ENCODE peak calls at places on chromosomes 6 and 20, in seven cellular contexts. Y, V, D, A, F, U and R are unnamed samples.

GRCh38 chr20:22438926-22439325 is 145.4 kb downstream of the FOXA2 start:
- DNase-seq in Y (peak), V (peak), D (no peak), A (no peak), F (peak), U (peak), R (peak)

GRCh38 chr20:33423141-33423834 is 20.3 kb downstream of the SNTA1 start:
- DNase-seq in Y (no peak), V (peak), D (no peak), A (no peak), F (no peak), U (no peak), R (no peak)

GRCh38 chr6:43368517-43369160 is 808 bp downstream of the ZNF318 start:
- DNase-seq in Y (no peak), V (peak), D (no peak), A (no peak), F (peak), U (peak), R (peak)

GRCh38 chr6:35021014-35021413 is 120.1 kb downstream of the TCP11 start:
- DNase-seq in Y (no peak), V (no peak), D (no peak), A (no peak), F (no peak), U (no peak), R (no peak)

GRCh38 chr6:44022296-44022661 is 105.0 kb downstream of the MRPL14 start:
- DNase-seq in Y (no peak), V (no peak), D (no peak), A (no peak), F (no peak), U (no peak), R (no peak)

GRCh38 chr6:17276766-17277165 is 4.4 kb upstream of the RBM24 start:
- DNase-seq in Y (no peak), V (no peak), D (no peak), A (no peak), F (no peak), U (no peak), R (no peak)

GRCh38 chr6:52511163-52511562 is 65.7 kb downstream of the TRAM2 start:
- DNase-seq in Y (no peak), V (no peak), D (no peak), A (no peak), F (no peak), U (no peak), R (no peak)

GRCh38 chr20:13286600-13286999 is 65.5 kb downstream of the ISM1 start:
- DNase-seq in Y (no peak), V (no peak), D (no peak), A (no peak), F (no peak), U (no peak), R (peak)

GRCh38 chr20:48405909-48406308 is 421.9 kb downstream of the PREX1 start:
- DNase-seq in Y (no peak), V (peak), D (no peak), A (no peak), F (peak), U (peak), R (peak)

GRCh38 chr20:13771853-13772453 is 12.8 kb downstream of the ESF1 start:
- DNase-seq in Y (no peak), V (no peak), D (no peak), A (no peak), F (peak), U (peak), R (peak)

GRCh38 chr6:22530506-22530905 is 38.9 kb upstream of the HDGFL1 start:
- DNase-seq in Y (no peak), V (no peak), D (no peak), A (no peak), F (no peak), U (no peak), R (no peak)

GRCh38 chr20:43843096-43843964 is 71.3 kb upstream of the TOX2 start:
- DNase-seq in Y (no peak), V (no peak), D (no peak), A (no peak), F (no peak), U (no peak), R (no peak)

GRCh38 chr20:59938696-59939051 is 1.4 kb downstream of the PPP1R3D start:
- DNase-seq in Y (no peak), V (no peak), D (no peak), A (no peak), F (no peak), U (no peak), R (no peak)

GRCh38 chr20:20710443-20710842 is 2.0 kb downstream of the RALGAPA2 start:
- DNase-seq in Y (no peak), V (no peak), D (no peak), A (no peak), F (no peak), U (no peak), R (no peak)

GRCh38 chr20:4663553-4663952 is 58.2 kb upstream of the PRND start:
- DNase-seq in Y (no peak), V (no peak), D (no peak), A (no peak), F (no peak), U (no peak), R (no peak)

GRCh38 chr20:17936306-17936790 is 32.2 kb downstream of the SNX5 start:
- DNase-seq in Y (no peak), V (no peak), D (no peak), A (no peak), F (no peak), U (no peak), R (no peak)

GRCh38 chr6:145964948-145965366 is 799 bp upstream of the SHPRH start:
- DNase-seq in Y (no peak), V (peak), D (no peak), A (no peak), F (no peak), U (no peak), R (no peak)

GRCh38 chr20:61925555-61926252 is 140.0 kb downstream of the TAF4 start:
- DNase-seq in Y (peak), V (peak), D (no peak), A (no peak), F (no peak), U (no peak), R (no peak)

GRCh38 chr6:107731422-107732319 is 92.4 kb downstream of the SCML4 start:
- DNase-seq in Y (no peak), V (no peak), D (no peak), A (no peak), F (no peak), U (no peak), R (no peak)

GRCh38 chr6:37663016-37663810 is 34.5 kb downstream of the MDGA1 start:
- DNase-seq in Y (no peak), V (no peak), D (no peak), A (no peak), F (no peak), U (no peak), R (no peak)

GRCh38 chr6:169604076-169604475 is 97.8 kb downstream of the WDR27 start:
- DNase-seq in Y (no peak), V (no peak), D (no peak), A (no peak), F (no peak), U (no peak), R (no peak)

GRCh38 chr6:142357879-142358278 is 56.1 kb downstream of the ADGRG6 start:
- DNase-seq in Y (no peak), V (no peak), D (no peak), A (no peak), F (no peak), U (no peak), R (no peak)

GRCh38 chr20:58103517-58103904 is 124.9 kb downstream of the ANKRD60 start:
- DNase-seq in Y (no peak), V (no peak), D (no peak), A (no peak), F (no peak), U (no peak), R (no peak)

GRCh38 chr20:35215066-35215956 is 11.2 kb upstream of the MMP24 start:
- DNase-seq in Y (no peak), V (peak), D (no peak), A (no peak), F (no peak), U (peak), R (no peak)

GRCh38 chr6:146770965-146771735 is 172.4 kb downstream of the ADGB start:
- DNase-seq in Y (no peak), V (peak), D (no peak), A (no peak), F (no peak), U (no peak), R (no peak)

GRCh38 chr6:135739288-135739687 is 112.2 kb upstream of the PDE7B start:
- DNase-seq in Y (no peak), V (no peak), D (no peak), A (no peak), F (no peak), U (no peak), R (no peak)

GRCh38 chr6:113690255-113690956 is 166.7 kb upstream of the MARCKS start:
- DNase-seq in Y (no peak), V (no peak), D (no peak), A (peak), F (peak), U (peak), R (no peak)

GRCh38 chr6:100491947-100492670 is 27.4 kb upstream of the SIM1 start:
- DNase-seq in Y (no peak), V (no peak), D (no peak), A (no peak), F (no peak), U (no peak), R (no peak)

GRCh38 chr6:100487638-100488037 is 22.9 kb upstream of the SIM1 start:
- DNase-seq in Y (no peak), V (no peak), D (no peak), A (no peak), F (no peak), U (no peak), R (no peak)

GRCh38 chr6:100488231-100488630 is 23.5 kb upstream of the SIM1 start:
- DNase-seq in Y (no peak), V (no peak), D (no peak), A (no peak), F (no peak), U (no peak), R (no peak)

GRCh38 chr6:100490065-100490464 is 25.3 kb upstream of the SIM1 start:
- DNase-seq in Y (no peak), V (no peak), D (no peak), A (no peak), F (no peak), U (no peak), R (no peak)

GRCh38 chr6:100493206-100493888 is 28.6 kb upstream of the SIM1 start:
- DNase-seq in Y (no peak), V (no peak), D (no peak), A (no peak), F (no peak), U (no peak), R (peak)
- TF ChIP-seq JUND in Y (no peak), V (no peak), D (no peak), A (no peak), F (no peak), U (no peak), R (peak)

GRCh38 chr6:31887173-31887572 is 8.4 kb upstream of the SLC44A4 start:
- DNase-seq in Y (no peak), V (no peak), D (no peak), A (no peak), F (no peak), U (no peak), R (no peak)

GRCh38 chr6:31889331-31889972 is 8.0 kb downstream of the EHMT2 start:
- DNase-seq in Y (no peak), V (no peak), D (no peak), A (no peak), F (peak), U (no peak), R (no peak)

GRCh38 chr6:31886426-31887068 is 7.8 kb upstream of the SLC44A4 start:
- DNase-seq in Y (no peak), V (no peak), D (no peak), A (no peak), F (peak), U (no peak), R (no peak)

GRCh38 chr6:31888281-31889258 is 8.9 kb downstream of the EHMT2 start:
- DNase-seq in Y (no peak), V (peak), D (no peak), A (no peak), F (peak), U (no peak), R (no peak)

GRCh38 chr6:31887608-31888007 is 8.8 kb upstream of the SLC44A4 start:
- DNase-seq in Y (no peak), V (no peak), D (no peak), A (no peak), F (peak), U (no peak), R (no peak)
- TF ChIP-seq JUND in Y (no peak), V (no peak), D (no peak), A (no peak), F (no peak), U (no peak), R (no peak)

GRCh38 chr20:37193821-37194220 is 14.5 kb upstream of the MROH8 start:
- DNase-seq in Y (no peak), V (no peak), D (no peak), A (no peak), F (no peak), U (no peak), R (no peak)
- TF ChIP-seq JUND in Y (no peak), V (no peak), D (no peak), A (no peak), F (no peak), U (no peak), R (no peak)

DNA sequence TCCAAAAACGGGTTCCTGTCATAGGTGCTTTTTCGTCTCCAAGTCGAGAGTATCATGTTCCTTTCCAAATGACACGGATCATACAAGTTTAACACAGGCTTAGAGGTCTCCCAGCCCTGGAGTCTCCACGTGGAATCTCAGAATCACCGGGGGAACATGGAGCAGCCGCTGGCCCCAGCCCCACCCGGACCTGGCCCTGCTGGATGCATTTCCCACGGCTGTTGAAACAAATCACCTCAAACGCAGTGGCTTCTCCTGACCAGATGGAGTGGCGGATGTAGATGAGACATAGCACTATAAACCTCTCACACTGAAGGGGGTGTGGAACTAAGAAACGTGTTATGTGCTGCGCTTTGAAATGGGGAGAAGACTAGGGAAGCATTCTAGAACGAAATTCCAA is 70.0 kb upstream of the FRMD1 start:
- DNase-seq in Y (no peak), V (no peak), D (no peak), A (no peak), F (no peak), U (no peak), R (no peak)
- TF ChIP-seq JUND in Y (no peak), V (no peak), D (no peak), A (no peak), F (no peak), U (no peak), R (no peak)

GRCh38 chr6:80962382-80962781 is 790.1 kb downstream of the TENT5A start:
- DNase-seq in Y (no peak), V (no peak), D (no peak), A (no peak), F (no peak), U (no peak), R (no peak)

GRCh38 chr6:80969439-80969838 is 783.0 kb downstream of the TENT5A start:
- DNase-seq in Y (peak), V (no peak), D (no peak), A (no peak), F (no peak), U (no peak), R (no peak)

DNA sequence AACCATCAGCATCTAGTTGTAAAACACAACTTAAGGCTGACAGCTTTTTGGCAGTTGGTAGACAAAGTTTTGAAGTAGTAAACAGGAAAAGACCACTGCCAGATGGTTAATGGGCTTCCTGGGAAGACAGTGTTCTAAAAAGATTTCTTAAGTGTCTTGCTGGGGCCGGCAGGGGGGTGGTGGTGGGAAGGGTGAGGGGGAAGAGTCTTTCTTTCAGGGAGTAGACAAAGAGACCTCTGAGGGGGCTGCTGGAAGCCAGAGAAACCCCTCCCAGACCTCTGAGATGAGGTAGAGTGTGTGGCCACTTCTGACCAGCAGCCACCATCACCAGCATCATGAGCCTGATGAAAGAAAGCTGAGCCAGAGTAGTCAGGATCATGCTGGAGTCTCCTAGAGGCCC is 784.9 kb downstream of the TENT5A start:
- DNase-seq in Y (no peak), V (no peak), D (no peak), A (no peak), F (no peak), U (no peak), R (no peak)
- TF ChIP-seq JUND in Y (no peak), V (no peak), D (no peak), A (no peak), F (no peak), U (no peak), R (no peak)